ENCODE peak calls at places on chromosomes 11 and 22, in eight cellular contexts. Q is amygdala; F is heart right ventricle; O is activated CD8-positive, alpha-beta memory T cell treated with anti-CD3 and anti-CD28 coated beads for 1 hour; S is KBM-7; J is activated T-helper 1 cell treated with Interleukin-2 at 50 U/mL for 16 hours; R is GM18507; T is M059J. G is an unnamed sample.

GRCh38 chr11:96013459-96014213 is 89.7 kb upstream of the MTMR2 start:
- DNase-seq in Q (no peak), F (no peak), O (no peak), S (no peak), J (no peak), R (no peak), T (no peak), G (no peak)

GRCh38 chr11:113885897-113886296 is 10.5 kb upstream of the USP28 start:
- DNase-seq in Q (no peak), F (no peak), O (no peak), S (no peak), J (no peak), R (no peak), T (peak), G (no peak)

GRCh38 chr11:20048246-20048645 is 112.0 kb downstream of the DBX1 start:
- DNase-seq in Q (no peak), F (no peak), O (no peak), S (no peak), J (no peak), R (no peak), T (peak), G (no peak)

GRCh38 chr11:117292616-117293015 is 1.5 kb downstream of the BACE1-AS start:
- DNase-seq in Q (no peak), F (no peak), O (no peak), S (no peak), J (no peak), R (no peak), T (no peak), G (no peak)

GRCh38 chr11:121054266-121054665 is 30.4 kb downstream of the TBCEL start:
- DNase-seq in Q (no peak), F (no peak), O (no peak), S (no peak), J (no peak), R (no peak), T (no peak), G (no peak)

GRCh38 chr11:128354476-128354875 is 232.9 kb downstream of the ETS1 start:
- DNase-seq in Q (no peak), F (no peak), O (no peak), S (no peak), J (no peak), R (no peak), T (peak), G (no peak)

GRCh38 chr11:75946531-75947530 is 131.8 kb downstream of the UVRAG start:
- DNase-seq in Q (no peak), F (peak), O (no peak), S (peak), J (no peak), R (no peak), T (peak), G (no peak)

GRCh38 chr11:84543367-84544159 is 1083.6 kb downstream of the DLG2 start:
- DNase-seq in Q (no peak), F (no peak), O (no peak), S (no peak), J (no peak), R (no peak), T (no peak), G (no peak)

GRCh38 chr11:118820412-118821357 is 29.7 kb upstream of the DDX6 start:
- DNase-seq in Q (peak), F (peak), O (no peak), S (no peak), J (no peak), R (peak), T (peak), G (no peak)

GRCh38 chr11:1776944-1777715 is 13.4 kb upstream of the CTSD start:
- DNase-seq in Q (no peak), F (peak), O (no peak), S (no peak), J (no peak), R (no peak), T (no peak), G (no peak)

GRCh38 chr11:34278175-34278574 is 79.6 kb downstream of the ABTB2 start:
- DNase-seq in Q (no peak), F (no peak), O (no peak), S (no peak), J (no peak), R (no peak), T (no peak), G (no peak)

GRCh38 chr22:41245917-41246499 is 5.3 kb upstream of the CHADL start:
- DNase-seq in Q (no peak), F (no peak), O (no peak), S (no peak), J (no peak), R (no peak), T (no peak), G (no peak)

GRCh38 chr11:76626266-76626665 is 44.3 kb downstream of the LRRC32 start:
- DNase-seq in Q (no peak), F (no peak), O (no peak), S (no peak), J (no peak), R (no peak), T (no peak), G (no peak)

GRCh38 chr11:75276696-75277095 is 36.1 kb downstream of the TPBGL start:
- DNase-seq in Q (no peak), F (no peak), O (no peak), S (no peak), J (no peak), R (no peak), T (no peak), G (no peak)

GRCh38 chr11:107653077-107653476 is 58.8 kb downstream of the SLN start:
- DNase-seq in Q (no peak), F (no peak), O (no peak), S (no peak), J (no peak), R (no peak), T (no peak), G (no peak)

GRCh38 chr22:45164217-45165123 is 745 bp downstream of the NUP50 start:
- DNase-seq in Q (no peak), F (peak), O (peak), S (no peak), J (peak), R (no peak), T (peak), G (no peak)

GRCh38 chr22:48268293-48268692 is 1505.8 kb downstream of the TBC1D22A start:
- DNase-seq in Q (no peak), F (no peak), O (no peak), S (no peak), J (no peak), R (no peak), T (no peak), G (no peak)

GRCh38 chr22:44801476-44801875 is 49.1 kb downstream of the ARHGAP8 start:
- DNase-seq in Q (no peak), F (no peak), O (no peak), S (no peak), J (no peak), R (no peak), T (no peak), G (no peak)

GRCh38 chr11:6531267-6531752 is 34.2 kb downstream of the DNHD1 start:
- DNase-seq in Q (peak), F (peak), O (no peak), S (peak), J (no peak), R (peak), T (peak), G (no peak)

GRCh38 chr11:60777572-60777971 is 7.6 kb upstream of the MS4A10 start:
- DNase-seq in Q (no peak), F (peak), O (no peak), S (no peak), J (no peak), R (no peak), T (peak), G (no peak)

GRCh38 chr11:134802116-134802515 is 390.1 kb upstream of the B3GAT1 start:
- DNase-seq in Q (no peak), F (no peak), O (no peak), S (no peak), J (no peak), R (no peak), T (no peak), G (no peak)

GRCh38 chr22:47206819-47207218 is 444.4 kb downstream of the TBC1D22A start:
- DNase-seq in Q (no peak), F (no peak), O (no peak), S (no peak), J (no peak), R (no peak), T (no peak), G (no peak)